ENCODE peak calls at places on chromosomes 16 and 17, in seven cellular contexts. D is SK-N-SH, C is HCT116, H is HepG2, J is K562, P is H1, Y is GM12878. V is an unnamed sample.

GRCh38 chr17:83173997-83174858 is 94.8 kb downstream of the METRNL start:
- DNase-seq in D (no peak), C (no peak), H (peak), J (no peak), P (no peak), Y (no peak), V (peak)

GRCh38 chr17:55086635-55087058 is 118.1 kb downstream of the STXBP4 start:
- DNase-seq in D (no peak), C (peak), H (no peak), J (peak), P (no peak), Y (no peak), V (no peak)

GRCh38 chr16:12612598-12613101 is 191.0 kb downstream of the CPPED1 start:
- DNase-seq in D (no peak), C (peak), H (peak), J (peak), P (no peak), Y (no peak), V (no peak)

GRCh38 chr16:88783391-88784073 is 1.5 kb downstream of the PIEZO1 start:
- DNase-seq in D (no peak), C (no peak), H (no peak), J (no peak), P (no peak), Y (no peak), V (no peak)

GRCh38 chr17:8680850-8681174 is 50.3 kb upstream of the MYH10 start:
- DNase-seq in D (no peak), C (no peak), H (no peak), J (no peak), P (no peak), Y (no peak), V (no peak)

GRCh38 chr16:85245307-85246172 is 133.3 kb upstream of the CIBAR2 start:
- DNase-seq in D (peak), C (peak), H (peak), J (peak), P (no peak), Y (no peak), V (peak)

GRCh38 chr17:37239690-37240344 is 136.0 kb upstream of the C17orf78 start:
- DNase-seq in D (peak), C (peak), H (peak), J (no peak), P (no peak), Y (no peak), V (peak)

GRCh38 chr17:4256952-4257351 is 6.8 kb downstream of the ANKFY1 start:
- DNase-seq in D (no peak), C (no peak), H (no peak), J (no peak), P (no peak), Y (no peak), V (no peak)

GRCh38 chr16:397135-397661 is at the start of gene NME4:
- DNase-seq in D (peak), C (no peak), H (no peak), J (peak), P (no peak), Y (no peak), V (peak)
- TF ChIP-seq JUND in D (no peak), C (no peak), H (no peak), J (no peak), P (no peak), Y (no peak), V (no peak)

DNA sequence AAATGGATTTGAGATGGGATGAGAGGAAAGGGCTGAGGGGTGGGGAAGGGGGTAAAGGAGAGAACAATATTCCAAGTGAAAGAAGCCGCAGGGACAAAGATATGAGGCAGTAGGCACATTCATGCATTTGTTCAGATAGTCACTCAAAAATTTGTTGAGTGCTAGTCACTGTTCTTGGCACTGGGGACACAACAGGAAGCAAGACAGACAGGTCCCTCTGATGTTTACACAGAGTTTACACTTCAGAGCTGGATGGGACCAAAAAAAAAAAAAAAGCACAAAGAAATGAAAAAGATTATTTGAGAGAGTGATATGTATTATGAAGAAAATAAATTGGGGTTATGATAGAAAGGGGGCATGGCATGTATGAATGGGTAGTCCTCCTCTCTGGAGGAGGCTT is 3.6 kb upstream of the YPEL2 start:
- DNase-seq in D (peak), C (no peak), H (no peak), J (no peak), P (no peak), Y (no peak), V (no peak)
- TF ChIP-seq JUND in D (no peak), C (no peak), H (no peak), J (no peak), P (no peak), Y (no peak), V (no peak)

GRCh38 chr16:82754716-82755513 is 128.1 kb downstream of the CDH13 start:
- DNase-seq in D (no peak), C (no peak), H (no peak), J (no peak), P (no peak), Y (no peak), V (no peak)

GRCh38 chr16:82753821-82754220 is 127.1 kb downstream of the CDH13 start:
- DNase-seq in D (no peak), C (no peak), H (no peak), J (no peak), P (no peak), Y (no peak), V (no peak)

GRCh38 chr16:82758406-82758805 is 131.6 kb downstream of the CDH13 start:
- DNase-seq in D (no peak), C (no peak), H (no peak), J (peak), P (no peak), Y (no peak), V (no peak)

GRCh38 chr16:82756283-82756599 is 129.5 kb downstream of the CDH13 start:
- DNase-seq in D (no peak), C (no peak), H (no peak), J (no peak), P (no peak), Y (no peak), V (no peak)

DNA sequence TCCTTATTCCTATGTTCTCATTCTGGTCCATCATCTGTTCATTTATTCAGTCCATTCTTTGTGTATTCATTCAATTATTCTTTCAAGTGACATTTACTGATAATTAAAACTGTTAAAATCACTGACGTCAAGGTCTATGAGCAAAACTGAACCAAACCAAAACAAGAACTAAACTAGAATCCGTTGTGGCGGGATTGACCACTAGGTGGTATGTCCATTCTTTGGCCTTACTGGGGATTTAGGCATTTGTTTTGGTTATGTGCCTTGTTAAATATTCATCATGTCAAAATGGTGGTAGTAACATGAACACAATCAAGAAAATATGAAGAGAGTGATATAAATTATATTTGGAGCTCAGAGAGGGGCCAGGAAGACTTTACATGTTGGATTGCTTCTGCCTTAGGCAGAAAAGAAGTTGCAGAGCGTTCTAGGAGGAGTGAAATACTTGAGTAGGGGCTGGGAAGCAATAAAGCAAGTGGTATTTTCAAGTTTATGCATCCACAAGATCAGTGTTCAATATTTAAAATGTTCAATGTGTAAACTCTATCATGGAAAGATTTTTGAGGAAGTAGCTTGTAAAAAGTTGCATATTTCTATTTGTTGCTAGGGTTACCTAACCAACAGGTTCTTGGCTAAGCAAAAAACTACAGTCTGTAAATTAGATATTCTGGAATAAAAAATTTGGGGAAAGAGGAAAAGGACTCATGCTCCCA is 129.0 kb downstream of the CDH13 start:
- DNase-seq in D (no peak), C (no peak), H (no peak), J (peak), P (no peak), Y (no peak), V (no peak)
- TF ChIP-seq JUND in D (no peak), C (no peak), H (no peak), J (no peak), P (no peak), Y (no peak), V (no peak)

DNA sequence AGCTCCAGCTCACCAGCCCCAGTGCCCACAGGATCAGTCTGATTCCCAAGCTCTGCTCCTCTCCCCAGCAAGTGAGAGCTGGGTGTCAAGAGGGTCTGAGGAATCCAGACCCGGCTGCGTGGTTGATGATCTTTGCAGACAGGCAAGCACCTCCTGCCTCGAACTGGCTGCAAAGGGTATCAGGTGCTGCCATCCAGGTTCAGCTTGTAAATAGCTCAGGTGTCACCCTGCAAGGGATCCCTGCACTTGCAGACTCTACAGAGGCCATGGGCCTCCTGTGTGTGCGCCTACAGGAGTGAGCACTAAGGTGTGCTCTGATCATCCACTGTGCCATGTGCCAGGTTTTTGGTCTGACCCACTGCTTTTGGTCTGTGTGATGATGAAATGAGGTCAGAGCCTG is 16.2 kb downstream of the DEXI start:
- DNase-seq in D (no peak), C (no peak), H (no peak), J (no peak), P (no peak), Y (no peak), V (no peak)
- TF ChIP-seq JUND in D (no peak), C (no peak), H (no peak), J (no peak), P (no peak), Y (no peak), V (no peak)

GRCh38 chr17:29442451-29442850 is 52.3 kb downstream of the TAOK1 start:
- DNase-seq in D (no peak), C (no peak), H (no peak), J (no peak), P (no peak), Y (no peak), V (no peak)

GRCh38 chr17:29445844-29446243 is 55.7 kb downstream of the TAOK1 start:
- DNase-seq in D (no peak), C (no peak), H (no peak), J (no peak), P (no peak), Y (no peak), V (no peak)

GRCh38 chr17:29444589-29444988 is 54.4 kb downstream of the TAOK1 start:
- DNase-seq in D (no peak), C (no peak), H (no peak), J (no peak), P (no peak), Y (no peak), V (no peak)

DNA sequence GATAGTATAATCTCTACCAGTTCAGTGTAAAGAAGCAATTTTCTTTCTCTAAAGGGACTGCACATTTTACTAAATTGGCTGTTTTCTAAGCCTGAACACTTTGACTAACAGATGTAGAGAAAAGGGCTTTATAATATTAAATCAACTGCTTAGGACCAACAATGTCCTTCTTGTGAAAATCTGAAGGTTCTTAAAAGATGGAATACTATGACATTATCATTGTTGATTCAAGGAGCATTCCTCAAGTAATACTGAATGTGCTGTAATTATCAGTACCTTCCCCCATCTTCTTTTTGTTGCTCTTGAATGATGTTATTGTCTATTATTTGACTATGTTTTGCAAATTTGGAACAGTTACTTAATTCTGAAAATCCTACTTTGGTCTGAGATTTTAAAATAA is 52.9 kb downstream of the TAOK1 start:
- DNase-seq in D (no peak), C (no peak), H (no peak), J (no peak), P (no peak), Y (no peak), V (no peak)
- TF ChIP-seq JUND in D (no peak), C (no peak), H (no peak), J (no peak), P (no peak), Y (no peak), V (no peak)

V was measured in T47D.